ENCODE peak calls at places on chromosomes 16 and 17, in seven cellular contexts. D is HCT116, E is H1, O is stomach, X is breast epithelium, S is transverse colon, I is sigmoid colon. Q is an unnamed sample.

GRCh38 chr16:85665373-85665740 is 23.4 kb downstream of the GINS2 start:
- DNase-seq in I (peak; percentile 41), S (no peak), D (no peak), X (no peak), O (no peak), E (no peak), Q (no peak)

GRCh38 chr16:71540-72341 is 690 bp downstream of the RHBDF1 start:
- DNase-seq in D (peak; percentile 42), S (peak; percentile 79), E (peak; percentile 85), X (peak; percentile 97), O (peak; percentile 57), I (peak; percentile 93), Q (peak; percentile 52)

GRCh38 chr17:37182786-37183185 is 193.0 kb upstream of the C17orf78 start:
- DNase-seq in O (no peak), D (no peak), S (no peak), E (no peak), I (no peak), X (no peak), Q (no peak)

GRCh38 chr17:82463881-82464566 is 5.5 kb downstream of the NARF start:
- DNase-seq in I (no peak), D (no peak), X (no peak), O (no peak), S (no peak), E (no peak), Q (no peak)

GRCh38 chr17:70653850-70654249 is 484.5 kb downstream of the KCNJ2 start:
- DNase-seq in O (no peak), E (no peak), X (no peak), I (no peak), D (no peak), S (no peak), Q (no peak)

GRCh38 chr17:66378296-66378695 is 75.9 kb downstream of the PRKCA start:
- DNase-seq in E (no peak), S (no peak), D (no peak), O (no peak), X (no peak), I (no peak), Q (no peak)

GRCh38 chr16:89924925-89925307 is 1.8 kb downstream of the TUBB3 start:
- DNase-seq in E (no peak), O (no peak), D (no peak), I (no peak), X (no peak), S (no peak), Q (no peak)

GRCh38 chr17:7004398-7005253 is 7.8 kb upstream of the RNASEK start:
- DNase-seq in O (no peak), I (no peak), E (peak; percentile 53), D (peak; percentile 56), S (no peak), X (no peak), Q (no peak)

GRCh38 chr16:5004311-5004710 is 29.4 kb downstream of the NAGPA start:
- DNase-seq in X (no peak), O (no peak), E (no peak), S (no peak), I (no peak), D (no peak), Q (no peak)

GRCh38 chr17:35804658-35805192 is 4.6 kb upstream of the TAF15 start:
- DNase-seq in D (peak; percentile 87), I (peak; percentile 73), X (no peak), S (peak; percentile 50), E (no peak), O (peak; percentile 44), Q (peak; percentile 57)

GRCh38 chr16:89423709-89424260 is 66.6 kb downstream of the ANKRD11 start:
- DNase-seq in O (no peak), I (no peak), D (no peak), X (no peak), S (no peak), E (no peak), Q (no peak)

GRCh38 chr17:68246271-68247028 is 1.4 kb upstream of the AMZ2 start:
- DNase-seq in I (no peak), S (no peak), E (peak; percentile 51), O (no peak), X (peak; percentile 22), D (no peak), Q (no peak)

GRCh38 chr17:71922439-71922838 is 198.4 kb upstream of the SOX9 start:
- DNase-seq in I (no peak), O (no peak), S (no peak), E (no peak), D (no peak), X (peak; percentile 28), Q (no peak)

GRCh38 chr17:60893475-60893874 is 215.8 kb downstream of the BCAS3 start:
- DNase-seq in I (no peak), D (no peak), S (no peak), X (no peak), E (no peak), O (no peak), Q (no peak)

GRCh38 chr16:79049040-79049439 is 551.5 kb downstream of the MAF start:
- DNase-seq in S (no peak), I (no peak), O (no peak), E (no peak), X (no peak), D (no peak), Q (no peak)

GRCh38 chr17:47199627-47200324 is 9.4 kb upstream of the MYL4 start:
- DNase-seq in I (no peak), X (no peak), E (no peak), O (no peak), D (no peak), S (no peak), Q (no peak)

GRCh38 chr16:85170066-85171003 is 58.1 kb upstream of the CIBAR2 start:
- DNase-seq in D (no peak), X (no peak), S (no peak), E (no peak), I (no peak), O (no peak), Q (no peak)

DNA sequence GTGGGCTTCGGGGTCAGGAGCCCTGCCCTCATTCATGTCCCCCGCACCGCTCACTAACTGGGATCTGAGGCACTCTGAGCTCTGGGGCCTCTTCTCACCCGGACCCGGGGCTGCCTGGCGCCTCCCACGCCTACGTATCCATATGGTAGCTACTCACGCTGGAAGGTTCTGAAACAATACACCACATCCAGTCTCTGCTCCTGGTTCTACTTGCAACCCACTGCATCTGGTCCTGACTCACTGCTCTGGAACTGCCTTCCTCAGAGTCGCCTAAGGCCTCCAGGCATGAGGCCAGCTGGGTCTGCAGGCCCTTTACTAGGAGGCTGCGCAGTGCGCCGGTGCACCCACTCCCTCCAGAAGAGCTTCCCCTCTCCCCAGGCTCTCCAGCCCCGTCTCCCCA is 18.1 kb downstream of the USP36 start:
- DNase-seq in I (no peak), D (no peak), S (no peak), E (no peak), O (no peak), X (no peak), Q (no peak)
- TF ChIP-seq POLR2A in I (no peak), D (no peak), S (no peak), E (no peak), O (no peak), X (no peak), Q (no peak)

GRCh38 chr17:64682261-64683181 is 20.4 kb upstream of the SMURF2 start:
- DNase-seq in D (no peak), S (no peak), X (no peak), O (no peak), I (no peak), E (no peak), Q (no peak)
- TF ChIP-seq POLR2AphosphoS5 in D (no peak), S (no peak), X (no peak), O (no peak), I (no peak), E (no peak), Q (no peak)

GRCh38 chr17:21286066-21286770 is 1.7 kb downstream of the MAP2K3 start:
- DNase-seq in E (no peak), I (peak; percentile 98), D (peak; percentile 81), S (peak; percentile 92), O (peak; percentile 91), X (peak; percentile 89), Q (no peak)

GRCh38 chr17:21289175-21289901 is 4.8 kb downstream of the MAP2K3 start:
- DNase-seq in E (no peak), S (no peak), D (no peak), X (no peak), I (no peak), O (no peak), Q (no peak)

GRCh38 chr17:21288581-21289017 is 4.1 kb downstream of the MAP2K3 start:
- DNase-seq in I (no peak), D (no peak), X (no peak), E (no peak), S (no peak), O (no peak), Q (no peak)

GRCh38 chr17:21286771-21287702 is 2.5 kb downstream of the MAP2K3 start:
- DNase-seq in D (peak; percentile 12), I (no peak), E (no peak), S (peak; percentile 81), X (no peak), O (peak; percentile 88), Q (no peak)

DNA sequence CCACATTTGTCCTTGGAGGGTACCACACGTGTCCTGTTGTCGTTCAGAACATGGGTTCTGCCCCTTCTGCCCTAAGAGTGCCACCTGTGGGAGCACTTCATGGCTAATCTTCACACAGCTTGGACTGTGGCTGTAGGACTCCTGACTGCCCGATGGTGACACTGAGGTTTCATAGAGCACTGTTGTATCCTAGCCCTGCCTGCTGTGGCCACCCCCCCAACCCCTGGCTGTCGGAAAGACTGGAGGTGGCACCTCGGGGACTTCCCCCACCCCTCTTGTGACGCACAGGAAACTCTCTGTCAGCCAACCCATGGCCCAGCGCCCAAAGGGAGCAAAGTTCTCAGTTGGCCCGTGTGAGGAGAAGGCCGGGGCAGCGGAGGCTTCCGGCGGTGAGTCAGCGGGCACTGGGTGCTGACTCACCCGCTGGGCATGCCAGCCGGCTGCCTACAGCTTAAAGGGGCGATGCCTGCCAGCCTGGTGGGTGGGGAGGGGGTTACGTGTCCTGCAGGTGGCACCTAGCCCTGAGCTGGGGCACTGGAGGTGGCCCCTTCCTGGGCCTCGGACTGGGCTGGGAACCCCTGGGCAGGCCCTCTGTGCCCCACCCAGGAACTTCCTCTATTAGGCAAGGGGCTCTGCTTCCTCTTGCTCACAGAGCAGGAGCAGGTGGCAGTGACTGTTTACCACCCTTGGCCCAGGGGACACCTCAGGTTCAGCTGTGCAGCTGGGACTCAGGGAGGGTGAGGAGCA is 3.4 kb downstream of the MAP2K3 start:
- DNase-seq in E (no peak), D (peak; percentile 96), I (peak; percentile 98), X (peak; percentile 95), S (peak; percentile 99), O (peak; percentile 99), Q (no peak)
- TF ChIP-seq POLR2A in E (no peak), D (no peak), I (peak; percentile 22), X (no peak), S (peak; percentile 67), O (no peak), Q (no peak)

GRCh38 chr17:49691677-49692191 is 13.8 kb upstream of the SPOP start:
- DNase-seq in O (no peak), I (peak; percentile 73), X (no peak), S (no peak), E (no peak), D (no peak), Q (no peak)

GRCh38 chr17:49692751-49693150 is 14.9 kb upstream of the SPOP start:
- DNase-seq in D (no peak), X (no peak), E (no peak), O (no peak), I (no peak), S (no peak), Q (no peak)

GRCh38 chr17:49691086-49691676 is 13.3 kb upstream of the SPOP start:
- DNase-seq in X (no peak), I (peak; percentile 93), E (no peak), D (no peak), O (no peak), S (peak; percentile 25), Q (no peak)

GRCh38 chr17:49690256-49690655 is 12.4 kb upstream of the SPOP start:
- DNase-seq in S (no peak), D (no peak), O (no peak), E (no peak), X (no peak), I (no peak), Q (no peak)

GRCh38 chr17:49687878-49688491 is 10.1 kb upstream of the SPOP start:
- DNase-seq in D (no peak), E (no peak), O (no peak), S (no peak), X (no peak), I (no peak), Q (no peak)
- TF ChIP-seq POLR2AphosphoS5 in D (no peak), E (no peak), O (peak; percentile 70), S (peak; percentile 37), X (no peak), I (peak; percentile 66), Q (no peak)